ENCODE peak calls at places on chromosomes 13 and 19, in seven cellular contexts. R, H, L, T, P, J and M are unnamed samples. For H3K9me3, the result is how much of the 10 kb centered on the place peaks cover.

GRCh38 chr13:74128171-74128767 is 5.9 kb downstream of the KLF12 start:
- DNase-seq in R (no peak), H (no peak), L (no peak), T (no peak), P (no peak), J (peak), M (no peak)

GRCh38 chr19:39237200-39238184 is 7.3 kb downstream of the IFNL3 start:
- DNase-seq in R (peak), H (no peak), L (peak), T (peak), P (no peak), J (no peak), M (no peak)

GRCh38 chr13:72462726-72463125 is 264.7 kb downstream of the MZT1 start:
- DNase-seq in R (no peak), H (no peak), L (no peak), T (no peak), P (no peak), J (peak), M (no peak)

GRCh38 chr13:90974249-90974954 is 373.1 kb upstream of the MIR17HG start:
- DNase-seq in R (no peak), H (no peak), L (no peak), T (no peak), P (no peak), J (no peak), M (no peak)

GRCh38 chr13:31053098-31053497 is 108.6 kb downstream of the HSPH1 start:
- DNase-seq in R (no peak), H (peak), L (no peak), T (peak), P (no peak), J (peak), M (peak)

GRCh38 chr19:35713904-35714440 is 3.8 kb upstream of the KMT2B start:
- DNase-seq in R (no peak), H (no peak), L (no peak), T (no peak), P (no peak), J (no peak), M (no peak)

GRCh38 chr13:95248953-95249352 is 52.3 kb downstream of the ABCC4 start:
- DNase-seq in R (no peak), H (no peak), L (no peak), T (no peak), P (no peak), J (no peak), M (no peak)

GRCh38 chr19:27734496-27735220 is 1478.3 kb downstream of the UQCRFS1 start:
- DNase-seq in R (no peak), H (no peak), L (no peak), T (no peak), P (no peak), J (peak), M (no peak)

GRCh38 chr19:6110360-6110977 is at the start of gene RFX2:
- DNase-seq in R (peak), H (peak), L (peak), T (peak), P (peak), J (peak), M (peak)

GRCh38 chr19:14021474-14021873 is 6.5 kb upstream of the RLN3 start:
- DNase-seq in R (no peak), H (no peak), L (no peak), T (no peak), P (no peak), J (no peak), M (no peak)

GRCh38 chr13:98301721-98302120 is 124.7 kb upstream of the RNF113B start:
- DNase-seq in R (no peak), H (no peak), L (no peak), T (peak), P (no peak), J (peak), M (no peak)

GRCh38 chr13:109160357-109160756 is 530.9 kb downstream of the MYO16 start:
- DNase-seq in R (no peak), H (no peak), L (no peak), T (peak), P (no peak), J (no peak), M (no peak)

GRCh38 chr13:22836475-22836874 is 344.3 kb upstream of the SGCG start:
- DNase-seq in R (no peak), H (no peak), L (no peak), T (no peak), P (no peak), J (no peak), M (no peak)

GRCh38 chr13:97134364-97135095 is 87.6 kb upstream of the MBNL2 start:
- DNase-seq in R (no peak), H (no peak), L (no peak), T (peak), P (no peak), J (peak), M (no peak)

GRCh38 chr13:51453308-51453958 is 597 bp upstream of the INTS6 start:
- DNase-seq in R (peak), H (no peak), L (no peak), T (no peak), P (peak), J (no peak), M (peak)

GRCh38 chr19:56091751-56092546 is 29.1 kb downstream of the ZNF787 start:
- DNase-seq in R (no peak), H (no peak), L (no peak), T (no peak), P (no peak), J (no peak), M (no peak)

GRCh38 chr13:96214804-96215445 is 125.0 kb downstream of the HS6ST3 start:
- DNase-seq in R (no peak), H (no peak), L (no peak), T (no peak), P (no peak), J (no peak), M (no peak)

GRCh38 chr19:49801966-49802661 is 11.0 kb downstream of the FUZ start:
- DNase-seq in R (peak), H (peak), L (peak), T (no peak), P (peak), J (peak), M (peak)

GRCh38 chr13:58921129-58921528 is 1242.6 kb downstream of the DIAPH3 start:
- DNase-seq in R (no peak), H (no peak), L (no peak), T (no peak), P (no peak), J (no peak), M (no peak)

DNA sequence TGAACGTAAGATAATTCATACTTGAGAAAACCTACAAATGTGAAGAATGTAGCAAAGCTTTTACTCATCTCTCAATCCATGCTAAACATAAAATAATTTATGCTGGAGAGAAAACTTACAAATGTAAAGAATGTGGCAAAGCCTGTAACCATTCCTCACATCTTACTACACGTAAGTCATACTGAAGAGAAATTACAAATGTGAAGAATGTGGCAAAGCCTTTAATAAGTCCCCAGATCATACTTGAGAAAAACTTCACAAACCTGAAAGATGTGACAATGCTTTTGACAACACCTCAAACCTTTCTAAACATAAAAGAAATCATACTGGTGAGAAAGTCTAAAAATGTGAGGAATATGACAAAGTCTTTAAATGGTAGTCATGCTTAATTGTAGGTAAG is 89.4 kb downstream of the ZNF675 start:
- DNase-seq in R (no peak), H (no peak), L (no peak), T (no peak), P (no peak), J (no peak), M (no peak)
- H3K9me3 ChIP-seq in R (under half), H (under half), L (under half), T (under half), P (under half), J (under half), M (under half)

DNA sequence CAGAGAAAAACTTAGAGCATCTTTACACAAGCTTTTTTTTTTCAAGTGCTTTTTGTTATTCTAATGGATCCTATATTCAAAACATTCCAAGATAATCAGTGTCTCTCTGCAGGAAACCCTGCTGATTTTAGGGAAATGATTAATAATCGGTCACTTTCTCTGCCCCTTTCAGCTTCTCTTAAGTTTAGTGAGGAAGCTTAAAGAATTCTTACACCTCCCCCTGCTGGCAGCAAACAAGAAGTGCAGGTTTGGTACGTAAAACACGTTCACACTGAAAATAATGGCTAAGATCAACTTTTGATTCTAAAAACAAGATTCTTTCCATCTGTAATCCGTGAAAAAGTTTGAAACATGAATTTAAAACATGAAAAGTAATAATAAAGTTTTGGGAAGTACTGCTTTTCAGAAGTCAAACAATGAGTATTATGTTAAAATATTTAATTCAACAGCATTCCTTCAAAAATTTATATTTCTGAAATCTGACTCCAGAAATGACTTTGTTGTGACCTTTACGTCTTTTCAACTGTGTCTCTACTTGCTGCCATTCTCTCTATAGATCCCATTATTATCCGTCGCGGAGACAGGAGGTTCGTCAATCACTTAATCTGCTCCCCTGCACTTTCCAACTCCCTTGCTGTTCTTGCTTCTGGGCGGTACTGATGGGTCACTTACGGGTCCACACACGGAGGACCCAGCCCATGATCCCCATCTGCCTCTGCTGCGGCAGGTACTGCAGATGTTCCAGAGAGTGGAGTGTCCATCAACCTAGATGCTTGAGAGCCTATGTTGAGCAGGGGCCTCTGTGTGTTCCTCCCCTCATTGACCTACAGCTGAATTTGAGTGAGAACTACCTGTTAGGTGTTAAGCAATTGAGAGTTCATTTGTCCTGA is 203.1 kb upstream of the EDNRB start:
- DNase-seq in R (peak), H (no peak), L (no peak), T (peak), P (no peak), J (peak), M (peak)
- TF ChIP-seq CTCF in R (peak), H (peak), L (peak), T (peak), P (peak), J (peak), M (peak)

GRCh38 chr19:45495178-45495577 is 1.7 kb downstream of the RTN2 start:
- DNase-seq in R (no peak), H (no peak), L (no peak), T (no peak), P (no peak), J (no peak), M (no peak)

GRCh38 chr19:45494261-45494916 is 2.5 kb downstream of the RTN2 start:
- DNase-seq in R (no peak), H (no peak), L (no peak), T (no peak), P (no peak), J (no peak), M (no peak)

GRCh38 chr19:45489216-45489855 is 7.5 kb downstream of the RTN2 start:
- DNase-seq in R (no peak), H (no peak), L (no peak), T (no peak), P (no peak), J (no peak), M (no peak)

GRCh38 chr19:45492627-45493470 is 4.0 kb downstream of the RTN2 start:
- DNase-seq in R (no peak), H (no peak), L (no peak), T (peak), P (no peak), J (peak), M (peak)

GRCh38 chr19:45492137-45492626 is 4.7 kb downstream of the RTN2 start:
- DNase-seq in R (no peak), H (no peak), L (no peak), T (no peak), P (no peak), J (no peak), M (no peak)
- H3K27ac ChIP-seq in R (no peak), H (no peak), L (no peak), T (no peak), P (no peak), J (no peak), M (peak)

GRCh38 chr13:113387396-113387795 is 23.5 kb upstream of the GRTP1 start:
- DNase-seq in R (no peak), H (peak), L (no peak), T (no peak), P (no peak), J (no peak), M (no peak)

GRCh38 chr13:113378825-113379224 is 14.9 kb upstream of the GRTP1 start:
- DNase-seq in R (no peak), H (peak), L (peak), T (no peak), P (no peak), J (no peak), M (no peak)

GRCh38 chr13:113383089-113383488 is 19.2 kb upstream of the GRTP1 start:
- DNase-seq in R (no peak), H (peak), L (peak), T (no peak), P (no peak), J (no peak), M (no peak)
- H3K9me3 ChIP-seq in R (under half), H (under half), L (under half), T (under half), P (under half), J (under half), M (under half)

GRCh38 chr19:37172368-37173366 is at the start of gene ZNF585A:
- DNase-seq in R (peak), H (peak), L (peak), T (peak), P (peak), J (peak), M (peak)
- TF ChIP-seq CTCF in R (peak), H (peak), L (peak), T (no peak), P (no peak), J (peak), M (peak)

GRCh38 chr13:99316657-99317244 is 9.6 kb upstream of the GPR183 start:
- DNase-seq in R (peak), H (no peak), L (no peak), T (no peak), P (no peak), J (peak), M (no peak)

GRCh38 chr13:99313941-99314340 is 6.7 kb upstream of the GPR183 start:
- DNase-seq in R (no peak), H (no peak), L (no peak), T (no peak), P (no peak), J (no peak), M (no peak)

GRCh38 chr13:99315186-99315585 is 8.0 kb upstream of the GPR183 start:
- DNase-seq in R (no peak), H (no peak), L (no peak), T (no peak), P (no peak), J (no peak), M (no peak)

GRCh38 chr13:99314640-99315176 is 7.5 kb upstream of the GPR183 start:
- DNase-seq in R (no peak), H (no peak), L (no peak), T (no peak), P (no peak), J (peak), M (no peak)

DNA sequence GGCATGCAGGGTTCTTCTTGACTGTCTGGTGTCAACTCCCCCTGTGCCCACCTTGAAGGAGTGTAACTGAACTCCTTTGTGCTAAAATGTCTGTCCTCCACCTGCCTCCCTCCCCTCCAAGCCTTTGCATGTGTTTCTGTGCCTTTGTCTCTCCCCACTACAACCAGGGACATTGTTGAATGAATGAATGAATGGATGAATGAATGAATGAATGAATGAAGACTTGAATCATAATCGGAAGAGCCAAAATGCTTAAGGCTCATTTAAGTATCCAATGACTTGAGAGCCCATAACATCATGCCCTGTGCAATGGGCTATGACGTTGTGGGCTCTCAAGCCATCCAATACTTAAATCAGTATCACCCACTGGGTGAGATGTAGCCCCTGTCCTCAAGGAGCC is 9.0 kb upstream of the GPR183 start:
- DNase-seq in R (no peak), H (no peak), L (no peak), T (no peak), P (no peak), J (no peak), M (no peak)
- H3K27ac ChIP-seq in R (no peak), H (no peak), L (no peak), T (no peak), P (no peak), J (no peak), M (peak)

GRCh38 chr19:58429745-58430144 is 10.2 kb downstream of the ZNF132 start:
- DNase-seq in R (no peak), H (no peak), L (no peak), T (no peak), P (no peak), J (no peak), M (no peak)
- H3K9me3 ChIP-seq in R (half or more), H (half or more), L (under half), T (under half), P (under half), J (under half), M (under half)

GRCh38 chr13:79241697-79242096 is 164.4 kb downstream of the RBM26 start:
- DNase-seq in R (no peak), H (no peak), L (no peak), T (no peak), P (no peak), J (no peak), M (no peak)

GRCh38 chr13:79245937-79246574 is 160.0 kb downstream of the RBM26 start:
- DNase-seq in R (no peak), H (no peak), L (no peak), T (no peak), P (no peak), J (no peak), M (no peak)

GRCh38 chr13:79246575-79246949 is 159.5 kb downstream of the RBM26 start:
- DNase-seq in R (no peak), H (no peak), L (no peak), T (peak), P (no peak), J (no peak), M (no peak)
- TF ChIP-seq CTCF in R (no peak), H (no peak), L (peak), T (no peak), P (no peak), J (no peak), M (no peak)

GRCh38 chr19:18522124-18522861 is 423 bp upstream of the ELL start:
- DNase-seq in R (peak), H (peak), L (peak), T (peak), P (peak), J (peak), M (peak)

GRCh38 chr19:18523841-18524240 is 2.0 kb upstream of the ELL start:
- DNase-seq in R (no peak), H (no peak), L (no peak), T (no peak), P (no peak), J (no peak), M (no peak)

GRCh38 chr19:18519962-18520847 is 1.7 kb downstream of the ELL start:
- DNase-seq in R (peak), H (peak), L (peak), T (peak), P (no peak), J (peak), M (peak)

GRCh38 chr19:18520848-18521691 is 800 bp downstream of the ELL start:
- DNase-seq in R (peak), H (peak), L (peak), T (no peak), P (no peak), J (no peak), M (peak)

GRCh38 chr19:18521692-18522123 is at the start of gene ELL:
- DNase-seq in R (no peak), H (peak), L (no peak), T (no peak), P (no peak), J (no peak), M (peak)
- H3K27ac ChIP-seq in R (peak), H (peak), L (peak), T (peak), P (peak), J (peak), M (peak)